ENCODE peak calls at places on chromosomes 11 and 22, in eight cellular contexts. D is stimulated activated CD8-positive, alpha-beta memory T cell treated with anti-CD3 and anti-CD28 coated beads, Interleukin-15, amount 100 ng/mL, for 24 hours; X is C1 segment of cervical spinal cord; E is activated T-cell treated with anti-CD3 and anti-CD28 coated beads, Interleukin-2, amount 50 U/mL, for 24 hours; K is endodermal cell; V is mucosa of descending colon; R is HEK293T; C is epithelial cell of proximal tubule. T is an unnamed sample.

GRCh38 chr22:23072035-23072910 is 2.0 kb downstream of the GNAZ start:
- DNase-seq in D (no peak), X (no peak), E (no peak), K (no peak), V (no peak), R (no peak), C (no peak), T (no peak)

GRCh38 chr22:22684605-22685561 is 40.5 kb downstream of the GGTLC2 start:
- DNase-seq in D (no peak), X (no peak), E (peak), K (peak), V (peak), R (peak), C (peak), T (no peak)

GRCh38 chr22:25814685-25815084 is 72.7 kb downstream of the MYO18B start:
- DNase-seq in D (no peak), X (no peak), E (no peak), K (no peak), V (no peak), R (no peak), C (no peak), T (no peak)

GRCh38 chr22:47299879-47300697 is 537.6 kb downstream of the TBC1D22A start:
- DNase-seq in D (no peak), X (no peak), E (no peak), K (no peak), V (no peak), R (no peak), C (no peak), T (no peak)

GRCh38 chr11:121625784-121626506 is 173.2 kb upstream of the SORL1-AS1 start:
- DNase-seq in D (no peak), X (no peak), E (no peak), K (no peak), V (no peak), R (no peak), C (no peak), T (no peak)

GRCh38 chr11:57638005-57638760 is 11.5 kb downstream of the YPEL4 start:
- DNase-seq in D (no peak), X (no peak), E (peak), K (peak), V (peak), R (no peak), C (no peak), T (peak)

GRCh38 chr11:112400615-112401014 is 140.0 kb upstream of the PLET1 start:
- DNase-seq in D (no peak), X (no peak), E (no peak), K (no peak), V (no peak), R (no peak), C (no peak), T (no peak)

GRCh38 chr11:9735919-9736318 is 72.0 kb downstream of the SWAP70 start:
- DNase-seq in D (no peak), X (no peak), E (no peak), K (no peak), V (no peak), R (no peak), C (no peak), T (no peak)

GRCh38 chr11:11532574-11532973 is 89.2 kb downstream of the GALNT18 start:
- DNase-seq in D (no peak), X (no peak), E (no peak), K (no peak), V (no peak), R (no peak), C (no peak), T (no peak)

GRCh38 chr11:132022285-132022684 is 651.9 kb downstream of the NTM start:
- DNase-seq in D (no peak), X (no peak), E (no peak), K (no peak), V (no peak), R (no peak), C (no peak), T (no peak)